ENCODE peak calls at places on chromosomes 6 and 20, in five cellular contexts. U is esophagus squamous epithelium, I is sigmoid colon, J is lower lobe of right lung, L is left lung. F is an unnamed sample.

GRCh38 chr6:150269857-150270223 is 99.0 kb upstream of the IYD start:
- DNase-seq in U (no peak), I (no peak), J (no peak), L (no peak), F (no peak)

GRCh38 chr6:45586216-45587171 is 208.8 kb upstream of the SUPT3H start:
- DNase-seq in U (no peak), I (no peak), J (no peak), L (no peak), F (no peak)

GRCh38 chr6:44245912-44246662 is 814 bp upstream of the HSP90AB1 start:
- DNase-seq in U (no peak), I (peak), J (peak), L (peak), F (peak)

GRCh38 chr6:167119680-167120556 is 3.0 kb upstream of the CCR6 start:
- DNase-seq in U (no peak), I (no peak), J (no peak), L (no peak), F (no peak)

GRCh38 chr6:13695217-13695616 is 16.4 kb downstream of the RANBP9 start:
- DNase-seq in U (no peak), I (no peak), J (no peak), L (no peak), F (no peak)

GRCh38 chr6:28497893-28498292 is 17.7 kb downstream of the GPX6 start:
- DNase-seq in U (no peak), I (no peak), J (no peak), L (no peak), F (no peak)

GRCh38 chr20:6583134-6583738 is 184.2 kb upstream of the BMP2 start:
- DNase-seq in U (no peak), I (peak), J (peak), L (peak), F (peak)

GRCh38 chr6:26400626-26401025 is 1.4 kb upstream of the BTN3A1 start:
- DNase-seq in U (no peak), I (no peak), J (no peak), L (no peak), F (no peak)

GRCh38 chr20:57570145-57570850 is 9.4 kb downstream of the PCK1 start:
- DNase-seq in U (no peak), I (no peak), J (no peak), L (no peak), F (no peak)

GRCh38 chr6:16759181-16759645 is 2.0 kb downstream of the ATXN1 start:
- DNase-seq in U (no peak), I (no peak), J (no peak), L (no peak), F (peak)

GRCh38 chr6:45688180-45688579 is 310.4 kb upstream of the SUPT3H start:
- DNase-seq in U (no peak), I (no peak), J (no peak), L (no peak), F (no peak)

GRCh38 chr6:77502966-77503365 is 39.7 kb upstream of the HTR1B start:
- DNase-seq in U (no peak), I (no peak), J (no peak), L (no peak), F (no peak)

GRCh38 chr6:40124924-40125323 is 190.7 kb upstream of the MOCS1 start:
- DNase-seq in U (no peak), I (no peak), J (no peak), L (no peak), F (no peak)

GRCh38 chr20:22491188-22491500 is 93.2 kb downstream of the FOXA2 start:
- DNase-seq in U (no peak), I (no peak), J (no peak), L (no peak), F (no peak)

GRCh38 chr6:34592208-34592952 is 36.3 kb upstream of the SPDEF start:
- DNase-seq in U (no peak), I (peak), J (no peak), L (no peak), F (no peak)

GRCh38 chr6:85714893-85715530 is 72.3 kb upstream of the SYNCRIP start:
- DNase-seq in U (no peak), I (no peak), J (no peak), L (no peak), F (no peak)

GRCh38 chr20:16096756-16097326 is 476.4 kb downstream of the KIF16B start:
- DNase-seq in U (no peak), I (no peak), J (no peak), L (no peak), F (no peak)

GRCh38 chr20:17419459-17419858 is 111.7 kb downstream of the BFSP1 start:
- DNase-seq in U (no peak), I (no peak), J (no peak), L (no peak), F (no peak)

GRCh38 chr20:19815553-19815991 is 57.5 kb downstream of the RIN2 start:
- DNase-seq in U (no peak), I (peak), J (no peak), L (no peak), F (no peak)

GRCh38 chr6:99219788-99220187 is 129.7 kb downstream of the FAXC start:
- DNase-seq in U (no peak), I (no peak), J (no peak), L (no peak), F (peak)

GRCh38 chr20:62686869-62687830 is 21.5 kb upstream of the NTSR1 start:
- DNase-seq in U (no peak), I (no peak), J (no peak), L (no peak), F (no peak)

GRCh38 chr6:125637207-125637606 is 112.2 kb upstream of the HEY2 start:
- DNase-seq in U (no peak), I (no peak), J (no peak), L (no peak), F (no peak)

GRCh38 chr6:135212935-135213334 is 31.8 kb downstream of the MYB start:
- DNase-seq in U (no peak), I (no peak), J (no peak), L (no peak), F (no peak)

DNA sequence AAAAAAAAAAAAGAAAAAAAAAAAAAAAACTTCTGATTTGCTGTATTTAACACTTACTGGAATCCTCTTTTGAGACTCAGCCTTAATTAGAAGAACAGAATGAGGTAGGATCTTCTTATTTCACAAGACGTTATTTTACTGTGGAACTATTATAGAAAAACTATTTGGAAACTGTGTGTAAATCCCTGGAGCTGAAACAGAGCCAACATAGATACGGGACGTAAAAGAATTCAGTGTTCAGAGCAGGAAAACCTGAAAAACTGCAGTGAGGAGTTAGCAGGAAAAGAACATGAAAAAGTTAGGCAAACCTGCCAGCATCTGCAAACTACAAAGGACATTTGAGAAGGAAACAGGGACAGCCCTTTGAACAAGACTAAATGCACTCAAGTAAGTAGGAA is 3.4 kb upstream of the ZNF217 start:
- DNase-seq in U (no peak), I (no peak), J (no peak), L (no peak), F (peak)
- H3K27ac ChIP-seq in U (peak), I (peak), J (peak), L (no peak), F (peak)

GRCh38 chr6:12296255-12296573 is 6.1 kb downstream of the EDN1 start:
- DNase-seq in U (no peak), I (no peak), J (no peak), L (no peak), F (no peak)
- H3K27ac ChIP-seq in U (peak), I (no peak), J (peak), L (no peak), F (no peak)

GRCh38 chr6:32581275-32582095 is 8.2 kb downstream of the HLA-DRB1 start:
- DNase-seq in U (no peak), I (no peak), J (no peak), L (no peak), F (peak)

GRCh38 chr6:32580593-32580992 is 9.1 kb downstream of the HLA-DRB1 start:
- DNase-seq in U (no peak), I (no peak), J (no peak), L (no peak), F (no peak)

GRCh38 chr6:32578962-32579361 is 10.7 kb downstream of the HLA-DRB1 start:
- DNase-seq in U (no peak), I (no peak), J (no peak), L (no peak), F (no peak)

GRCh38 chr6:32588156-32588555 is 1.5 kb downstream of the HLA-DRB1 start:
- DNase-seq in U (no peak), I (no peak), J (no peak), L (no peak), F (no peak)

GRCh38 chr6:32583527-32583898 is 6.1 kb downstream of the HLA-DRB1 start:
- DNase-seq in U (no peak), I (no peak), J (no peak), L (no peak), F (no peak)
- H3K27ac ChIP-seq in U (no peak), I (no peak), J (no peak), L (no peak), F (no peak)

GRCh38 chr6:164010446-164011071 is 596.0 kb downstream of the QKI start:
- DNase-seq in U (no peak), I (no peak), J (no peak), L (no peak), F (peak)
- H3K27ac ChIP-seq in U (no peak), I (peak), J (no peak), L (no peak), F (no peak)

DNA sequence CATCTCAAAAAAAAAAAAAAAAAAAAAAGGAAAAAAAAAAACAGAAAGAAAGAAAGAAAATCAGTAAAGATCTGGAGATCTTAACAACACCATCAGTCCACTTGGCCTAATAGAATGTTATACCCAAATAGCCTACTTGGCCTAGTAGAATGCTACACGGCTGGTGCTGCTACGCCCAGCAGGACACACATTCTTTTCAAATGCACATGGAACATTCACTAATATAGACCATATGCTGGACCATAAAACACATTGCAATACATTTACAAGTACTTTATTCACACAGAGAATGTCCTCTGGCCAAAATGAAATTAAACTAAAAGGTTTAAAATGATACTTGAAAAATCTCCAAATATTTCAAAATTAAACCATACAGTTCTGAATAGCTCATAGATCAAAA is 80.0 kb upstream of the TNFAIP3 start:
- DNase-seq in U (no peak), I (no peak), J (no peak), L (no peak), F (no peak)
- H3K27ac ChIP-seq in U (no peak), I (no peak), J (no peak), L (no peak), F (no peak)

DNA sequence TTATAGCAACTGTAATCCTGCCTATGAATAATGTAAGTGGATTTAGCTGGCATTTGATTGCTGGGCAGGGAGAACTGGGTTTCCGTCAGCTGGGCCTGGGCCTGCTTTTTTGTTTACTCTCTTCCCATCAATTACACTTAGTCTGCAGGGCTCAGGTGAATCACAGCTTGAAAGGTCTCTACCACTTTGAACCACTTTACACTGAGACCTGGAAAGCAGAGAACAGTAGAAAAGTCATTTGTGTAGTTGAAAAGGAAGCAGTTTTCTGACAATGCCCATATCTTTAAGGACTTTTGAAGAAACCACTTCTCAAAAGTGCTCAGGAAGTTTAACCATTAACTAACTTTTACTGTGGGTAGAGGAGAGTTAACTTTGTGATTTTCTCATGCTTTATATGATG is 315.4 kb upstream of the SASH1 start:
- DNase-seq in U (no peak), I (no peak), J (no peak), L (no peak), F (no peak)
- H3K27ac ChIP-seq in U (no peak), I (no peak), J (no peak), L (no peak), F (peak)